ENCODE peak calls at places on chromosomes 6 and 20, in seven cellular contexts. One of them, this sample, is unnamed.

GRCh38 chr6:37141291-37142046 is 28.5 kb upstream of the PIM1 start:
- DNase-seq in hepatocyte: peak; percentile 62
- DNase-seq in PC-9: no peak
- DNase-seq in MM.1S: peak; percentile 39
- DNase-seq in OCI-LY7: peak; percentile 25
- DNase-seq in Karpas-422: no peak
- DNase-seq in GM23338: peak; percentile 97
- DNase-seq in this sample: no peak

GRCh38 chr20:43243672-43244269 is 54.1 kb upstream of the PTPRT start:
- DNase-seq in hepatocyte: no peak
- DNase-seq in PC-9: peak; percentile 8
- DNase-seq in MM.1S: no peak
- DNase-seq in OCI-LY7: peak; percentile 14
- DNase-seq in Karpas-422: peak; percentile 83
- DNase-seq in GM23338: no peak
- DNase-seq in this sample: peak; percentile 47

GRCh38 chr20:46253391-46253790 is 54.9 kb downstream of the CDH22 start:
- DNase-seq in hepatocyte: no peak
- DNase-seq in PC-9: peak; percentile 16
- DNase-seq in MM.1S: no peak
- DNase-seq in OCI-LY7: no peak
- DNase-seq in Karpas-422: no peak
- DNase-seq in GM23338: peak; percentile 66
- DNase-seq in this sample: peak; percentile 83

GRCh38 chr20:20210943-20211273 is 157.0 kb upstream of the INSM1 start:
- DNase-seq in hepatocyte: no peak
- DNase-seq in PC-9: no peak
- DNase-seq in MM.1S: no peak
- DNase-seq in OCI-LY7: no peak
- DNase-seq in Karpas-422: no peak
- DNase-seq in GM23338: no peak
- DNase-seq in this sample: no peak

GRCh38 chr20:49685161-49685601 is 28.5 kb downstream of the B4GALT5 start:
- DNase-seq in hepatocyte: no peak
- DNase-seq in PC-9: no peak
- DNase-seq in MM.1S: peak; percentile 72
- DNase-seq in OCI-LY7: no peak
- DNase-seq in Karpas-422: no peak
- DNase-seq in GM23338: no peak
- DNase-seq in this sample: no peak

GRCh38 chr6:170274713-170275560 is 15.9 kb downstream of the DLL1 start:
- DNase-seq in hepatocyte: no peak
- DNase-seq in PC-9: no peak
- DNase-seq in MM.1S: no peak
- DNase-seq in OCI-LY7: no peak
- DNase-seq in Karpas-422: no peak
- DNase-seq in GM23338: no peak
- DNase-seq in this sample: no peak

GRCh38 chr20:7673841-7674240 is 266.4 kb downstream of the HAO1 start:
- DNase-seq in hepatocyte: no peak
- DNase-seq in PC-9: no peak
- DNase-seq in MM.1S: no peak
- DNase-seq in OCI-LY7: no peak
- DNase-seq in Karpas-422: no peak
- DNase-seq in GM23338: no peak
- DNase-seq in this sample: no peak

GRCh38 chr6:14964901-14965300 is 281.0 kb upstream of the JARID2 start:
- DNase-seq in hepatocyte: no peak
- DNase-seq in PC-9: no peak
- DNase-seq in MM.1S: no peak
- DNase-seq in OCI-LY7: no peak
- DNase-seq in Karpas-422: no peak
- DNase-seq in GM23338: no peak
- DNase-seq in this sample: no peak

GRCh38 chr6:53344993-53345392 is 3.8 kb downstream of the ELOVL5 start:
- DNase-seq in hepatocyte: no peak
- DNase-seq in PC-9: no peak
- DNase-seq in MM.1S: no peak
- DNase-seq in OCI-LY7: no peak
- DNase-seq in Karpas-422: no peak
- DNase-seq in GM23338: no peak
- DNase-seq in this sample: no peak

GRCh38 chr6:105136433-105137350 is 43.1 kb downstream of the POPDC3 start:
- DNase-seq in hepatocyte: peak; percentile 57
- DNase-seq in PC-9: peak; percentile 37
- DNase-seq in MM.1S: peak; percentile 42
- DNase-seq in OCI-LY7: no peak
- DNase-seq in Karpas-422: no peak
- DNase-seq in GM23338: peak; percentile 81
- DNase-seq in this sample: peak; percentile 97

GRCh38 chr6:26300043-26300331 is 65.0 kb upstream of the BTN3A2 start:
- DNase-seq in hepatocyte: no peak
- DNase-seq in PC-9: no peak
- DNase-seq in MM.1S: no peak
- DNase-seq in OCI-LY7: no peak
- DNase-seq in Karpas-422: no peak
- DNase-seq in GM23338: no peak
- DNase-seq in this sample: no peak
- H3K9me2 ChIP-seq in hepatocyte: no peaks in the 10 kb centered on the region
- H3K9me2 ChIP-seq in PC-9: no peaks in the 10 kb centered on the region
- H3K9me2 ChIP-seq in MM.1S: no peaks in the 10 kb centered on the region
- H3K9me2 ChIP-seq in OCI-LY7: no peaks in the 10 kb centered on the region
- H3K9me2 ChIP-seq in Karpas-422: no peaks in the 10 kb centered on the region
- H3K9me2 ChIP-seq in GM23338: no peaks in the 10 kb centered on the region
- H3K9me2 ChIP-seq in this sample: no peaks in the 10 kb centered on the region

DNA sequence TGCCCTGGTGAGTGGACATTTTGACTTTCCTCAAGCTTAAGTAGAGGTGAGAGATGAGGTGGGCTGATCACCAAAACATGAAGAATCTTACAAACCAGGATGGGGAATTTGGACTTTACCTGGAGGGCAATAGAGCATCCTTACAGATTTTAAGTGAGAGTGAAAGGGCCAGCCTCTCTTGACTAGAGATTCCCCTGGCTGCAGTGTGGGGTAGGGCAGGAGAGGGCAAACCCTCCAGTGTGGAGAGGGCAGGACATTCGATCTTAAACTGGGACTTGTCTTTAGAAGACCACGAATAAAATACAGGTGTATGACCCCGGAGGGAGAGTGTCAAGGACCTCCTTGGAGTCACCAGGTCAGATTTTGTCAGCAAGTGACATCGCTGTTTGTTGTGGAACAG is 105.1 kb downstream of the SNAP25 start:
- DNase-seq in hepatocyte: no peak
- DNase-seq in PC-9: no peak
- DNase-seq in MM.1S: no peak
- DNase-seq in OCI-LY7: no peak
- DNase-seq in Karpas-422: no peak
- DNase-seq in GM23338: no peak
- DNase-seq in this sample: no peak
- H3K9me2 ChIP-seq in hepatocyte: no peaks in the 10 kb centered on the region
- H3K9me2 ChIP-seq in PC-9: no peaks in the 10 kb centered on the region
- H3K9me2 ChIP-seq in MM.1S: no peaks in the 10 kb centered on the region
- H3K9me2 ChIP-seq in OCI-LY7: no peaks in the 10 kb centered on the region
- H3K9me2 ChIP-seq in Karpas-422: no peaks in the 10 kb centered on the region
- H3K9me2 ChIP-seq in GM23338: peaks cover 8% of the 10 kb centered on the region
- H3K9me2 ChIP-seq in this sample: no peaks in the 10 kb centered on the region

DNA sequence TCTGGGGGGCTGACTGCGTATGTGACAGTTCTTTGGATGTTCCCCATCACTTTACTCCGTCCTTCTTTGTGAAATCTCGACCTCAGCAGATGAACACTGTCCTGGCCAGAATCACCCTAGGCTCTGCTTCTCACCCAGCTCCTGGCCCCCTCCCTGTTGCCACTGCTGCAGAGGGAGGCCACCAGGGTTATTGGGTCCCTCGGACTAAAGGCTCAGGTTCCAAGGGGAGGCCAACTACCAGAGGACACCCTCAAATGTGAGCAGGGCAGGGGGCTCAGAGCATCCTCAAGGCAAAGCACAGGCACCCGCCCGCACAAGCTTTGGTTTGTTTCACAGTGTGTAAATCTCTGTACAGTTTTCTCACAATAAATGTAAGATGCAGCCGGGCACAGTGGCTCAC is 269.9 kb downstream of the UST start:
- DNase-seq in hepatocyte: no peak
- DNase-seq in PC-9: no peak
- DNase-seq in MM.1S: no peak
- DNase-seq in OCI-LY7: no peak
- DNase-seq in Karpas-422: no peak
- DNase-seq in GM23338: no peak
- DNase-seq in this sample: no peak
- H3K9me2 ChIP-seq in hepatocyte: no peaks in the 10 kb centered on the region
- H3K9me2 ChIP-seq in PC-9: no peaks in the 10 kb centered on the region
- H3K9me2 ChIP-seq in MM.1S: no peaks in the 10 kb centered on the region
- H3K9me2 ChIP-seq in OCI-LY7: no peaks in the 10 kb centered on the region
- H3K9me2 ChIP-seq in Karpas-422: no peaks in the 10 kb centered on the region
- H3K9me2 ChIP-seq in GM23338: no peaks in the 10 kb centered on the region
- H3K9me2 ChIP-seq in this sample: no peaks in the 10 kb centered on the region

GRCh38 chr20:5451643-5452210 is 135.0 kb upstream of the PROKR2 start:
- DNase-seq in hepatocyte: no peak
- DNase-seq in PC-9: no peak
- DNase-seq in MM.1S: no peak
- DNase-seq in OCI-LY7: no peak
- DNase-seq in Karpas-422: no peak
- DNase-seq in GM23338: no peak
- DNase-seq in this sample: no peak
- H3K9me2 ChIP-seq in hepatocyte: no peaks in the 10 kb centered on the region
- H3K9me2 ChIP-seq in PC-9: no peaks in the 10 kb centered on the region
- H3K9me2 ChIP-seq in MM.1S: no peaks in the 10 kb centered on the region
- H3K9me2 ChIP-seq in OCI-LY7: no peaks in the 10 kb centered on the region
- H3K9me2 ChIP-seq in Karpas-422: no peaks in the 10 kb centered on the region
- H3K9me2 ChIP-seq in GM23338: no peaks in the 10 kb centered on the region
- H3K9me2 ChIP-seq in this sample: no peaks in the 10 kb centered on the region

GRCh38 chr6:130389142-130389541 is 23.3 kb downstream of the TMEM200A start:
- DNase-seq in hepatocyte: no peak
- DNase-seq in PC-9: no peak
- DNase-seq in MM.1S: no peak
- DNase-seq in OCI-LY7: no peak
- DNase-seq in Karpas-422: peak; percentile 2
- DNase-seq in GM23338: no peak
- DNase-seq in this sample: no peak
- H3K9me2 ChIP-seq in hepatocyte: no peaks in the 10 kb centered on the region
- H3K9me2 ChIP-seq in PC-9: peaks cover 4% of the 10 kb centered on the region
- H3K9me2 ChIP-seq in MM.1S: no peaks in the 10 kb centered on the region
- H3K9me2 ChIP-seq in OCI-LY7: no peaks in the 10 kb centered on the region
- H3K9me2 ChIP-seq in Karpas-422: no peaks in the 10 kb centered on the region
- H3K9me2 ChIP-seq in GM23338: no peaks in the 10 kb centered on the region
- H3K9me2 ChIP-seq in this sample: no peaks in the 10 kb centered on the region

DNA sequence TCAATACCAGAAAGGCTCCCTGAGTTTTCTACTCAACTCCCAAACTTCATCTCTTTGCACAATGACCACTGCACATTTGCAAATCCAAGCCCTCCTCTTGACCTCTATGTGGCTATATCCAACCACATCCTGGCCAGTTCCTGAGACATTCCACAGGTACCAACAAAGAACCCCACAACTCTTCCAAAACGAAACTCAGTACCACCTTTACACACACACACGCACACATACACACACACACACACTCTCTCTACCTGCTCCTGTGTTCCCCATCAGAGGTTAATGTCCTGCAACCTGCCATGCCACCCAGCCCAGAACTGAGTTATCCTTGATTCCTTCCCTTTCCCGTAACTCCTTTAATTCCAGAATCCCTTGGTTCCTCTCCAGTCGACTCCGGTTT is 58.5 kb downstream of the CHD6 start:
- DNase-seq in hepatocyte: no peak
- DNase-seq in PC-9: no peak
- DNase-seq in MM.1S: no peak
- DNase-seq in OCI-LY7: no peak
- DNase-seq in Karpas-422: no peak
- DNase-seq in GM23338: no peak
- DNase-seq in this sample: no peak
- H3K9me2 ChIP-seq in hepatocyte: no peaks in the 10 kb centered on the region
- H3K9me2 ChIP-seq in PC-9: no peaks in the 10 kb centered on the region
- H3K9me2 ChIP-seq in MM.1S: no peaks in the 10 kb centered on the region
- H3K9me2 ChIP-seq in OCI-LY7: no peaks in the 10 kb centered on the region
- H3K9me2 ChIP-seq in Karpas-422: no peaks in the 10 kb centered on the region
- H3K9me2 ChIP-seq in GM23338: peaks cover 4% of the 10 kb centered on the region
- H3K9me2 ChIP-seq in this sample: no peaks in the 10 kb centered on the region

GRCh38 chr20:11509776-11510175 is 407.9 kb upstream of the BTBD3 start:
- DNase-seq in hepatocyte: no peak
- DNase-seq in PC-9: no peak
- DNase-seq in MM.1S: no peak
- DNase-seq in OCI-LY7: no peak
- DNase-seq in Karpas-422: no peak
- DNase-seq in GM23338: no peak
- DNase-seq in this sample: no peak
- H3K9me2 ChIP-seq in hepatocyte: no peaks in the 10 kb centered on the region
- H3K9me2 ChIP-seq in PC-9: no peaks in the 10 kb centered on the region
- H3K9me2 ChIP-seq in MM.1S: no peaks in the 10 kb centered on the region
- H3K9me2 ChIP-seq in OCI-LY7: no peaks in the 10 kb centered on the region
- H3K9me2 ChIP-seq in Karpas-422: no peaks in the 10 kb centered on the region
- H3K9me2 ChIP-seq in GM23338: peaks cover 5% of the 10 kb centered on the region
- H3K9me2 ChIP-seq in this sample: no peaks in the 10 kb centered on the region

GRCh38 chr6:17863971-17864754 is 123.3 kb downstream of the KIF13A start:
- DNase-seq in hepatocyte: no peak
- DNase-seq in PC-9: peak; percentile 34
- DNase-seq in MM.1S: no peak
- DNase-seq in OCI-LY7: no peak
- DNase-seq in Karpas-422: no peak
- DNase-seq in GM23338: no peak
- DNase-seq in this sample: no peak
- H3K9me2 ChIP-seq in hepatocyte: no peaks in the 10 kb centered on the region
- H3K9me2 ChIP-seq in PC-9: no peaks in the 10 kb centered on the region
- H3K9me2 ChIP-seq in MM.1S: no peaks in the 10 kb centered on the region
- H3K9me2 ChIP-seq in OCI-LY7: no peaks in the 10 kb centered on the region
- H3K9me2 ChIP-seq in Karpas-422: no peaks in the 10 kb centered on the region
- H3K9me2 ChIP-seq in GM23338: no peaks in the 10 kb centered on the region
- H3K9me2 ChIP-seq in this sample: no peaks in the 10 kb centered on the region

GRCh38 chr6:20610636-20611200 is 76.5 kb downstream of the CDKAL1 start:
- DNase-seq in hepatocyte: no peak
- DNase-seq in PC-9: no peak
- DNase-seq in MM.1S: no peak
- DNase-seq in OCI-LY7: no peak
- DNase-seq in Karpas-422: no peak
- DNase-seq in GM23338: no peak
- DNase-seq in this sample: no peak
- H3K9me2 ChIP-seq in hepatocyte: no peaks in the 10 kb centered on the region
- H3K9me2 ChIP-seq in PC-9: no peaks in the 10 kb centered on the region
- H3K9me2 ChIP-seq in MM.1S: no peaks in the 10 kb centered on the region
- H3K9me2 ChIP-seq in OCI-LY7: no peaks in the 10 kb centered on the region
- H3K9me2 ChIP-seq in Karpas-422: no peaks in the 10 kb centered on the region
- H3K9me2 ChIP-seq in GM23338: no peaks in the 10 kb centered on the region
- H3K9me2 ChIP-seq in this sample: peaks cover 5% of the 10 kb centered on the region

DNA sequence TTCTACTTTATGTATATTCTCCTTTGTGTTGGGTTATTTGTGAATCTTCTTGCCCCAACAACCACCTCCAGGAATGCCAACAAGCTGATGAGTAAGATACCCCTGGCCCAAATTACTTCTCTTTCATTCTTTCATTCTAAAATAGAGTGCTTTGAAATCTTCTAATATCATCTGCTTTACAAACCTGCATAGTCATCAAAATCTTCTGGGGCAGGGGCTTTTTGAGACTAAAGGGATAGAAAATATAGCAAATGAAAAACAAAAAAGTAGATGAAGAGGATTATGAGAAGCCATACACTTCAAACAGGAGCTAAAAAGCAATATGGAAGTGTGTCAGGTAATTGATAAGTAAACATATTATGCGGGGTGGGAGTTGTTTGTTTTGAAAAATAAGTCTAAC is 150.7 kb upstream of the SOX4 start:
- DNase-seq in hepatocyte: no peak
- DNase-seq in PC-9: no peak
- DNase-seq in MM.1S: no peak
- DNase-seq in OCI-LY7: no peak
- DNase-seq in Karpas-422: no peak
- DNase-seq in GM23338: no peak
- DNase-seq in this sample: no peak
- H3K9me2 ChIP-seq in hepatocyte: no peaks in the 10 kb centered on the region
- H3K9me2 ChIP-seq in PC-9: no peaks in the 10 kb centered on the region
- H3K9me2 ChIP-seq in MM.1S: no peaks in the 10 kb centered on the region
- H3K9me2 ChIP-seq in OCI-LY7: no peaks in the 10 kb centered on the region
- H3K9me2 ChIP-seq in Karpas-422: no peaks in the 10 kb centered on the region
- H3K9me2 ChIP-seq in GM23338: peaks cover 9% of the 10 kb centered on the region
- H3K9me2 ChIP-seq in this sample: no peaks in the 10 kb centered on the region